ENCODE peak calls at places on chromosome 16, in nine cellular contexts. N, P, T, E, U, Q, S, K and V are unnamed samples.

GRCh38 chr16:20301840-20302239 is 25.5 kb downstream of the GP2 start:
- DNase-seq in N (peak; percentile 4), P (no peak), T (peak; percentile 6), E (no peak), U (no peak), Q (no peak), S (no peak), K (no peak), V (peak; percentile 1)

GRCh38 chr16:75244225-75244792 is 7.1 kb downstream of the BCAR1 start:
- DNase-seq in N (peak; percentile 27), P (no peak), T (peak; percentile 59), E (no peak), U (peak; percentile 59), Q (peak; percentile 79), S (no peak), K (peak; percentile 65), V (peak; percentile 54)

GRCh38 chr16:72850863-72851262 is 197.1 kb downstream of the ZFHX3 start:
- DNase-seq in N (no peak), P (no peak), T (peak; percentile 67), E (peak; percentile 26), U (peak; percentile 61), Q (peak; percentile 72), S (no peak), K (peak; percentile 54), V (peak; percentile 64)

GRCh38 chr16:29916979-29917378 is 9.0 kb downstream of the KCTD13 start:
- DNase-seq in N (no peak), P (no peak), T (no peak), E (no peak), U (no peak), Q (no peak), S (no peak), K (no peak), V (no peak)

GRCh38 chr16:53666816-53667415 is 36.7 kb downstream of the RPGRIP1L start:
- DNase-seq in N (no peak), P (no peak), T (no peak), E (no peak), U (no peak), Q (no peak), S (no peak), K (peak; percentile 21), V (no peak)

GRCh38 chr16:47523342-47524006 is 62.3 kb downstream of the PHKB start:
- DNase-seq in N (no peak), P (peak; percentile 4), T (no peak), E (no peak), U (no peak), Q (no peak), S (no peak), K (no peak), V (no peak)

GRCh38 chr16:83939266-83939856 is 13.7 kb upstream of the OSGIN1 start:
- DNase-seq in N (no peak), P (no peak), T (no peak), E (no peak), U (no peak), Q (no peak), S (no peak), K (no peak), V (no peak)

GRCh38 chr16:81575834-81576233 is 131.2 kb downstream of the CMIP start:
- DNase-seq in N (no peak), P (no peak), T (no peak), E (no peak), U (no peak), Q (no peak), S (no peak), K (no peak), V (no peak)

GRCh38 chr16:85549766-85550421 is 63.2 kb upstream of the GSE1 start:
- DNase-seq in N (no peak), P (no peak), T (no peak), E (no peak), U (no peak), Q (no peak), S (no peak), K (no peak), V (no peak)

GRCh38 chr16:85548375-85548774 is 64.7 kb upstream of the GSE1 start:
- DNase-seq in N (no peak), P (no peak), T (no peak), E (no peak), U (no peak), Q (no peak), S (no peak), K (no peak), V (no peak)

GRCh38 chr16:85552980-85553435 is 60.1 kb upstream of the GSE1 start:
- DNase-seq in N (no peak), P (no peak), T (no peak), E (peak; percentile 71), U (no peak), Q (no peak), S (no peak), K (no peak), V (no peak)

GRCh38 chr16:85551319-85551978 is 61.7 kb upstream of the GSE1 start:
- DNase-seq in N (no peak), P (no peak), T (no peak), E (no peak), U (no peak), Q (no peak), S (no peak), K (no peak), V (no peak)

DNA sequence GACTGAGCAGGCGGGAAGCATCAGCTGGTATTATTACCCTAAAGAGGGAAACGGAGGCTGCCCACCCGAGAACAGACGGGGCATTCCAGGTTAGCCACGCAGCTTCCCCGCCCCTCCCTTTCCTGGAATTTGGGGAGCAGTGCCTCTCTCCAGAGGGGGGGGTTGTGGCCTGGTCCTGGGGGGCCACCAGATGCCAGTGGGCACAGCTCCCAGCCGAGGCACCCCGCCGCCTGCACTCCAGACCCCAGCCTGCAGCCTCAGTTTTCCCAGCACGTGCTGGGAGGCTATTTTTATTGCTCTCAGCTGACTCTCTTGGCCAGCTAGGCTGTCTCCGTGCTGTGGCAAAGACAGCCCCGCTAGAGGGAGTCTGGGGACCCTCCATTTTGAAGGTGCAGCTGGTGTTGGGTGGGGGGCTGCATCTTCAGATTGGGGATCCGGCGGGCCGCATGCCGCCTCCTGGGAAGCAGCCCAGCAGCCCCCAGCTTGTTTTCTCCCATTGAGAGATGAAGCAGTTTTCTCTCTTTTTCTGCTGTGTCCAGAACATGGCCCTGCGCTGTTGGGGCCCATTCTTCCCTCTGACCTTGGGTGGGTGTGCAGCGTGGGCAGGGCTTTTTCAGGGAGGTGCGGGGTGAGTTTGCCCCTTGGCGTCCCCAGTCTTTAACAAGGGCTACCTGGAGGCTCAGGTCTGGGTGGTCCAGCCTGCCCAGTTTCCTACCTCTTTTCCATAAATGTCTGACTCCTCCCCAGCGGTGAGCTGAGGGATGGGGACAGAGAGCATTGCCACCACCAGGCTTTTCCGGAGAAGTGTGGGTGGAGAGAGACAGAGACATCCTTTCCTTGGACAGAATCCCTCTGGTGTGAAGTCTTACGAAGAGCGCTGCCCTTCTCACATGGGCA is 62.5 kb upstream of the GSE1 start:
- DNase-seq in N (no peak), P (no peak), T (no peak), E (no peak), U (no peak), Q (no peak), S (no peak), K (no peak), V (no peak)
- TF ChIP-seq CTCF in N (no peak), P (no peak), T (peak; percentile 6), E (no peak), U (peak; percentile 29), Q (peak; percentile 16), S (no peak), K (peak; percentile 24), V (peak; percentile 23)

GRCh38 chr16:2149630-2150417 is 1.4 kb downstream of the RAB26 start:
- DNase-seq in N (peak; percentile 11), P (no peak), T (peak; percentile 20), E (no peak), U (no peak), Q (no peak), S (no peak), K (no peak), V (no peak)

GRCh38 chr16:2152695-2153506 is 2.7 kb upstream of the TRAF7 start:
- DNase-seq in N (peak; percentile 31), P (no peak), T (peak; percentile 16), E (no peak), U (peak; percentile 32), Q (no peak), S (peak; percentile 69), K (no peak), V (no peak)

GRCh38 chr16:2150418-2151187 is 2.2 kb downstream of the RAB26 start:
- DNase-seq in N (peak; percentile 43), P (no peak), T (peak; percentile 21), E (no peak), U (peak; percentile 53), Q (peak; percentile 56), S (peak; percentile 93), K (peak; percentile 57), V (no peak)

GRCh38 chr16:2148714-2149629 is 547 bp downstream of the RAB26 start:
- DNase-seq in N (peak; percentile 44), P (no peak), T (peak; percentile 19), E (peak; percentile 62), U (no peak), Q (no peak), S (no peak), K (no peak), V (no peak)

DNA sequence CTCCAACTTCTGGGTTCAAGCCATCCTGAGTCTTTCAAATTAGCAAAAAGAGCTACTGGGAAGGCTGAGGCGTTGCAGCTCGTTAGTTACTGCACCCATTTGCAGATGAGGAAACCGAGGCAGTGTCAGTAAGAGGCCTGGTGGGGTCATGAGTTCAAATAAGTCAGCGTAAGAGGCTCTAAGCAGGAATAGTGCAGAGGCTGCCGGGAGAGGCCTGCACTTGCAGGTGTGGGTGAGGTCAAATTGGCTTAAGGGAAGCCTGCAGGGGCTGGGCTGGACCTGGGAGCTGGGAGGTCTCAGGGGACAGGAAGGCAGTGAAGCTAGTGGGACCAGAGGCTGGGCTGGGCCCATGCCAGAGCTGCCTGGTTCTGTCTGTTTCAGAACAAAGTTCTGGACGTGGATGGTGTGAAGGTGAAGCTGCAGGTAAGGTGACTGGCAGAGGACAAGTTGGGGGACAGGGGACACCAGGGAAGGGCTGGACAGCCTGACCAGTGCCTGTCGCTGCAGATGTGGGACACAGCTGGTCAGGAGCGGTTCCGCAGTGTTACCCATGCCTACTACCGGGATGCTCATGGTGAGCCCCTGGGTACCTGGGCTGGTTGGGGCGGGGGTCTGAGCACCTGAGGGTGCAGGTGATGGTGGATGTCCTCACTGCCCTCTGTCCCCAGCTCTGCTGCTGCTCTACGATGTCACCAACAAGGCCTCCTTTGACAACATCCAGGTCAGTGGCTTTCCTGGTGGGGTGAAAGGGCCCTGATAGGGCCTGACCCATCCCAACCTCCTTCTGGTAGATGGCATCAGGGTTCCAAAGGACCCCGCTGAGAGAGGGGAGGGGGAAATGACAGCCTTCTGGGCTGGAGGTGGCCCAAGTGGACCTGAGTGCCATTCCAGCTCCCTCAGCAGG is 3.0 kb downstream of the RAB26 start:
- DNase-seq in N (no peak), P (no peak), T (peak; percentile 11), E (no peak), U (no peak), Q (no peak), S (peak; percentile 64), K (no peak), V (no peak)
- H3K4me3 ChIP-seq in N (no peak overlapping the region), P (no peak overlapping the region), T (peak overlapping the region; percentile 4), E (no peak overlapping the region), U (no peak overlapping the region), Q (no peak overlapping the region), S (peak overlapping the region; percentile 100), K (peak overlapping the region; percentile 14), V (no peak overlapping the region)

DNA sequence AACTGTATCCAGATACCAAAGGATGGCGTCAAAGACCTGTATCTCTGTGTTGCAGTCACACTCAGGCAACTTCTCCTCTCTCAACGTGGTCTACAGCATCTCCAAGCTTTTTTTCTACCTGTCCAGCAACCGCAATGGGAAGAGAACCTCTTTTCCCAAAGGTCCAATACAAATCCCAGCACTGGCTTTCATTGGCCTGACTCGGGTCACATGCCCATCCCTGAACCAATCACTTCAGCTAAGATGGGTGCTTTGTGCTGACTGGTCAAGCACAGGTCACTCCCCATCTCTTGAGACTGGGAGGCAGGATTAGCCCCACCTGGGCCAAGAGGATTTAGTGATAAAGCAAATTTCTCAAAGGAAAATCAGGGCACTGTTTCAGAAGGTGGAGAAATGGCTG is 71.2 kb upstream of the C16orf82 start:
- DNase-seq in N (no peak), P (no peak), T (no peak), E (no peak), U (no peak), Q (no peak), S (no peak), K (no peak), V (no peak)
- TF ChIP-seq CTCF in N (no peak), P (no peak), T (no peak), E (no peak), U (no peak), Q (no peak), S (no peak), K (no peak), V (no peak)

DNA sequence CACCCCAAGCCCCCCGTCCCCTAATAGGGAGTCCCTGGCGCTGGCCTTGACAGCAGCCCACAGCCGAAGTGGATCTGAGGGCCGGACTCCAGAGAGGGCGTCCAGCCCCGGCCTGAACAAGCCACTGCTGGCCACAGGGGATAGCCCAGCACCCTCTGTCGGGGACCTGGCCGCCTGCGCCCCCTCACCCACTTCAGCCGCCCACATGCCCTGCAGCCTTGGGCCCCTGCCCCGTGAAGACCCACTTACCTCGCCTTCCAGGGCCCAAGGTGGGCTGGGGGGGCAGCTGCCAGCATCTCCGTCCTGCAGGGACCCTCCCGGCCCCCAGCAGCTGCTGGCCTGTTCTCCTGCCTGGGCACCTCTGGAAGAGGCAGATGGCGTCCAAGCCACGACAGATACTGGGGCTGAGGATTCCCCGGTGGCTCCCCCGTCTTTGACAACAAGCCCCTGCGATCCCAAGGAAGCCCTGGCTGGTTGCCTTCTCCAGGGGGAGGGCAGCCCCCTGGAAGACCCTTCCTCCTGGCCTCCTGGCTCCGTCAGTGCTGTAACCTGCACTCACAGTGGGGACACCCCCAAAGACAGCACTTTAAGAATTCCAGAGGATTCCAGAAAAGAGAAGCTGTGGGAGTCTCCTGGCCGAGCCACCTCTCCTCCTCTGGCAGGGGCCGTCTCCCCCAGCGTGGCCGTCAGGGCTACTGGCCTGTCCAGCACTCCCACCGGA is 19.3 kb upstream of the ZFPM1 start:
- DNase-seq in N (no peak), P (no peak), T (no peak), E (no peak), U (no peak), Q (no peak), S (no peak), K (no peak), V (no peak)
- H3K4me3 ChIP-seq in N (no peak overlapping the region), P (no peak overlapping the region), T (no peak overlapping the region), E (no peak overlapping the region), U (no peak overlapping the region), Q (no peak overlapping the region), S (no peak overlapping the region), K (no peak overlapping the region), V (no peak overlapping the region)